ENCODE peak calls at places on chromosome 22, in five cellular contexts. L, E, R, I and K are unnamed samples.
A peak's percentile ranks its signal among the peaks of the same experiment; 100 is the strongest.

GRCh38 chr22:18999416-18999815 is 63.3 kb upstream of the PRODH start:
- DNase-seq in L (no peak), E (no peak), I (no peak), R (no peak), K (no peak)

GRCh38 chr22:25110846-25111578 is 88.6 kb upstream of the CRYBB3 start:
- DNase-seq in R (no peak), E (peak; percentile 82), I (peak; percentile 91), L (peak; percentile 79), K (peak; percentile 42)

GRCh38 chr22:36028646-36029405 is at the start of gene RBFOX2:
- DNase-seq in I (peak; percentile 95), L (peak; percentile 97), R (peak; percentile 98), E (peak; percentile 65), K (peak; percentile 79)

GRCh38 chr22:30556388-30556787 is 9.8 kb upstream of the SEC14L6 start:
- DNase-seq in I (no peak), R (no peak), L (peak; percentile 32), E (no peak), K (no peak)

GRCh38 chr22:41288245-41288946 is 2.4 kb upstream of the RANGAP1 start:
- DNase-seq in E (peak; percentile 55), R (no peak), L (peak; percentile 51), I (peak; percentile 71), K (peak; percentile 78)

GRCh38 chr22:48492371-48493320 is 1335.0 kb downstream of the BRD1 start:
- DNase-seq in L (peak; percentile 89), I (peak; percentile 76), E (peak; percentile 10), R (peak; percentile 76), K (peak; percentile 39)

GRCh38 chr22:35065796-35066218 is at the start of gene ISX:
- DNase-seq in R (no peak), L (no peak), E (no peak), I (no peak), K (no peak)

GRCh38 chr22:44266811-44267760 is 45.7 kb downstream of the SHISAL1 start:
- DNase-seq in L (no peak), R (no peak), E (no peak), I (no peak), K (no peak)

GRCh38 chr22:42805016-42805997 is 51.8 kb downstream of the ARFGAP3 start:
- DNase-seq in E (no peak), I (no peak), R (no peak), L (no peak), K (no peak)

GRCh38 chr22:20096574-20097420 is 16.8 kb downstream of the DGCR8 start:
- DNase-seq in R (no peak), E (no peak), L (no peak), I (no peak), K (no peak)

GRCh38 chr22:39087881-39088687 is 9.0 kb upstream of the APOBEC3H start:
- DNase-seq in I (no peak), L (no peak), R (no peak), E (no peak), K (no peak)

GRCh38 chr22:43853328-43853931 is 8.9 kb downstream of the SULT4A1 start:
- DNase-seq in R (no peak), I (no peak), L (no peak), E (no peak), K (no peak)

GRCh38 chr22:40212126-40212525 is 34.4 kb downstream of the TNRC6B start:
- DNase-seq in E (no peak), L (no peak), I (no peak), R (peak; percentile 46), K (no peak)

GRCh38 chr22:40216041-40216756 is 38.5 kb downstream of the TNRC6B start:
- DNase-seq in E (no peak), I (no peak), L (no peak), R (peak; percentile 39), K (no peak)

GRCh38 chr22:40218152-40218551 is 40.4 kb downstream of the TNRC6B start:
- DNase-seq in L (no peak), I (no peak), R (no peak), E (no peak), K (no peak)

GRCh38 chr22:40213478-40213877 is 35.8 kb downstream of the TNRC6B start:
- DNase-seq in E (no peak), R (peak; percentile 46), L (peak; percentile 85), I (peak; percentile 22), K (no peak)

GRCh38 chr22:40215266-40215665 is 37.5 kb downstream of the TNRC6B start:
- DNase-seq in R (peak; percentile 55), L (no peak), I (no peak), E (no peak), K (no peak)
- H3K4me3 ChIP-seq in R (no peak overlapping the region), L (no peak overlapping the region), I (no peak overlapping the region), E (no peak overlapping the region), K (no peak overlapping the region)

GRCh38 chr22:50219800-50220602 is 19.2 kb downstream of the SELENOO start:
- DNase-seq in E (no peak), R (no peak), L (no peak), I (no peak), K (no peak)
- TF ChIP-seq CTCF in E (no peak), R (no peak), L (no peak), I (no peak), K (no peak)

GRCh38 chr22:23245799-23246136 is 65.5 kb downstream of the BCR start:
- DNase-seq in E (no peak), L (no peak), I (no peak), R (no peak), K (no peak)

GRCh38 chr22:23246982-23247766 is 66.9 kb downstream of the BCR start:
- DNase-seq in E (no peak), L (no peak), I (no peak), R (no peak), K (no peak)

GRCh38 chr22:23249506-23250423 is 69.5 kb downstream of the BCR start:
- DNase-seq in I (no peak), R (no peak), L (no peak), E (no peak), K (no peak)

GRCh38 chr22:23250424-23251363 is 70.4 kb downstream of the BCR start:
- DNase-seq in R (no peak), L (no peak), I (no peak), E (no peak), K (no peak)

DNA sequence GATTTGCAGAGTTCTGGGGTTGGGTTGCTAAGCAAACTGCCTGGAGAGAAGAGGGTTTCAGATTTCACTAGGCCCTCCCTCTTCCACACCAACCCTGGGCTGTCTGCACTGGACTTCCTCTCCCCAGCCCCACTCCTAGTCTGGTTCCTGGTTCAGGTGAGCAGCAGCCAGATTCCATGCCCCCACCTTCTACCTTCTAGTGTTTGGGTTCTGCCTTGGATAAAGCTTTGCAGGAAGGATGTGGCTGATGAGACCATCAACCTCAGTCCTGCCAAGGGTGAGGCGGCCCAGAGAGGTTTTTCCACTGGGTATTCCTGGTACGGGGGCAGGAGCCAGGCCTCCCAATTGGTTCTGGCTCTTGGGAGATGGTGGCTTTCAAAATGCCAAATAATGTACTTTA is 68.3 kb downstream of the BCR start:
- DNase-seq in L (no peak), R (no peak), E (no peak), I (peak; percentile 39), K (no peak)
- H3K4me3 ChIP-seq in L (no peak overlapping the region), R (no peak overlapping the region), E (no peak overlapping the region), I (no peak overlapping the region), K (no peak overlapping the region)

DNA sequence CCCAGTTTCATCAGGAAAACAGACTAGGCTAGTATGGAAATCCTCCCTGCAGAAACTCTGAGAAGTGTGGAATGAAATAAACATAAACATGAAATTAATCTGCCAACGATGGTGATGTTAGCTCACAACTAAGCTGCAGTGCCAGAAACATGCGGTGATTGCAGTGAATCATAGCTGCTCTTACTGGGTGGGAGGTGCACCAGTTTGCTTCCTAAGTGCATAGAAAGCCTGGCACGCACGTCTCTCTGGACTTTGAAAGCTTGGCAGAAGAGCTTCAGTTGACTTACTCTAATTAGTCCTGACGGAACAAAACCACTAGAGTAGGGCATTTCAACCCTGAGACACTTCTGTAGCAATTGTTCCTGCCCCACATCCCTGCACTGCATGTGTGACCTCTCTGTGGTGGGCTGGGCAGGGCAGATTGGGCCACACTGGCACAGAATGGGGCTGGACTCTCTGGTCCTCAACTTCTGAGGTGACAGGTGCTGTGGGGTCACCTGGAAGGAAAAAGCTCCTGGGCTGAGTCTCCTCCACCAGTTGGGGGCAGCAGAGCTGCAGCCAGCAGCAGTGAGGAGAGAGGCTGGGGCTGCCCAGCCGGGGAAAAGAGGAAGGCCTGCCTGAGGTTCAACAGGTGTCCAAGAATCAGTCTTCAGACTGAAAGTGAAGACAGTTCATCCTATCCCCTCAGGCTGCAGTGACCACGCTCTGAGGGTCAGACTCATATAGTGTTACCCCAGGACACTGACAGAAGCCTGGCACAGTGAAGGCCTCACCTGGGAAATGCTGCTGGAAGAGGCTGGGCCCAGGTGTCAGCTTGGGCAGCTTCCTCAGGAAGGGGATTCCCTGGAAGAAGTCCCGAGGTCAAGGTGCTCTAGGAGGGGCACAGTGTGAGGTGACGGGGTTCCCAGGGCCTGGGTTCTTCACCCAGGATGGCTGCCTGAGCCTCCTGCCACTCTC is 40.5 kb downstream of the GGTLC2 start:
- DNase-seq in I (peak; percentile 72), L (no peak), E (no peak), R (no peak), K (no peak)
- TF ChIP-seq CTCF in I (peak; percentile 63), L (peak; percentile 53), E (peak; percentile 61), R (no peak), K (peak; percentile 44)

DNA sequence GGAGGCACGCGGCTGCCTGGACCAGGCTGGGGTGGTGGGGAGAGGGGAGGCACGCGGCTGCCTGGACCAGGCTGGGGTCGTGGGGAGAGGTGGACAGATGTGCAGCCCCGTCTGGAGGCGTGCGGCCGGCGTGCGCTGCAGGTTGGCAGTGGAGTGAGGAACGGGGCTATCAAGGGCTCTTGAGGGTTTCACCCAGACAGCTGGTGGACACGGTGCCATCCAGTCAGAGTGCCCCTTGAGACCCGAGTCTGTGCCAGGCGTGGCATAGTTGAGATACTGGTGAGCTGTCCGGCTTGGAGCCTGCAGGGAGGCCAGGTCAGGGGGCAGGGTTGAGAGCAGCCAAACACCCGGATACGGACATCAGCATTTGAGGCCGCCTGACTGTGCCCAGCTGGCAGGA is 1.5 kb upstream of the GRAMD4 start:
- DNase-seq in I (no peak), L (no peak), R (no peak), E (no peak), K (no peak)
- H3K4me3 ChIP-seq in I (no peak overlapping the region), L (no peak overlapping the region), R (no peak overlapping the region), E (no peak overlapping the region), K (no peak overlapping the region)

DNA sequence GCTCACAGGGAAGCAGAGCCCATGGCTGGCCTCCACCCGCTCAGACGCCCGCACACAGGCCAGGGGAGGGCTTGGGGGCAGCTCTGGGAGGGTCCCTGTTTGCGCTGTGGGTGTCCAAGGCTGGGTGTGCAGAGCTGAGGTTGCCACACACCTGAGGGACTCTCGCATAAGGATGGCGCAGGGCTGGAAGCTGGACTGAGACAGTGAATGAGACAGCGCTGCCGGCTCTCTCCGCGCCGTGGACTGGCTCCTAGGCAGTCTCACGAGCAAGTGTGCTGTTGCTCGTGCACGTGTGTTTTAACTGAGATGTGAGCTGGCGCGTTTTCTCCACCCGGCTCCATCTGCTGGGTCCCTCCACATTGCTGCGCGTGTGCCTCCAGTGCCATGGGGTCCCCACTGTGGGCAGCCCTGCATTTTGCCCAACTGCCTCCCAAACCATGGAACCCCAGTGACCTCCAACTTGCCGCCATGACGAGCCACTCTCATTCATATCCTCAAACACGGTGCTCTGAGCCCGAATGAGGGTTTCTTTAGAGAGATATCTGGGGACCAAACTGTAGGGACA is 4.2 kb upstream of the BID start:
- DNase-seq in R (no peak), I (no peak), E (no peak), L (no peak), K (no peak)
- TF ChIP-seq CTCF in R (no peak), I (no peak), E (no peak), L (no peak), K (no peak)